ENCODE peak calls at places on chromosome 18, in ten cellular contexts. One of them, this sample, is unnamed.

GRCh38 chr18:49135871-49136270 is 185.1 kb upstream of the SMAD7 start:
- DNase-seq in iPS-NIHi11: peak
- DNase-seq in GM23248: peak
- DNase-seq in choroid plexus epithelial cell: peak
- DNase-seq in SHP77: no peak
- DNase-seq in mesenchymal stem cell: peak
- DNase-seq in midbrain: peak
- DNase-seq in AG10803: peak
- DNase-seq in stimulated activated naive CD4-positive, alpha-beta T cell: no peak
- DNase-seq in CD4-positive, CD25-positive, alpha-beta regulatory T cell: no peak
- DNase-seq in this sample: peak

GRCh38 chr18:12776821-12777471 is 74.1 kb downstream of the PSMG2 start:
- DNase-seq in iPS-NIHi11: no peak
- DNase-seq in GM23248: peak
- DNase-seq in choroid plexus epithelial cell: no peak
- DNase-seq in SHP77: no peak
- DNase-seq in mesenchymal stem cell: no peak
- DNase-seq in midbrain: no peak
- DNase-seq in AG10803: no peak
- DNase-seq in stimulated activated naive CD4-positive, alpha-beta T cell: no peak
- DNase-seq in CD4-positive, CD25-positive, alpha-beta regulatory T cell: no peak
- DNase-seq in this sample: no peak

GRCh38 chr18:55265916-55266488 is 306.7 kb upstream of the CCDC68 start:
- DNase-seq in iPS-NIHi11: no peak
- DNase-seq in GM23248: peak
- DNase-seq in choroid plexus epithelial cell: peak
- DNase-seq in SHP77: no peak
- DNase-seq in mesenchymal stem cell: peak
- DNase-seq in midbrain: no peak
- DNase-seq in AG10803: no peak
- DNase-seq in stimulated activated naive CD4-positive, alpha-beta T cell: no peak
- DNase-seq in CD4-positive, CD25-positive, alpha-beta regulatory T cell: no peak
- DNase-seq in this sample: no peak

GRCh38 chr18:72056171-72056570 is 488.0 kb downstream of the CBLN2 start:
- DNase-seq in iPS-NIHi11: no peak
- DNase-seq in GM23248: no peak
- DNase-seq in choroid plexus epithelial cell: no peak
- DNase-seq in SHP77: peak
- DNase-seq in mesenchymal stem cell: no peak
- DNase-seq in midbrain: no peak
- DNase-seq in AG10803: no peak
- DNase-seq in stimulated activated naive CD4-positive, alpha-beta T cell: no peak
- DNase-seq in CD4-positive, CD25-positive, alpha-beta regulatory T cell: no peak
- DNase-seq in this sample: no peak

GRCh38 chr18:45993441-45993840 is 26.3 kb upstream of the EPG5 start:
- DNase-seq in iPS-NIHi11: no peak
- DNase-seq in GM23248: peak
- DNase-seq in choroid plexus epithelial cell: peak
- DNase-seq in SHP77: no peak
- DNase-seq in mesenchymal stem cell: peak
- DNase-seq in midbrain: no peak
- DNase-seq in AG10803: peak
- DNase-seq in stimulated activated naive CD4-positive, alpha-beta T cell: no peak
- DNase-seq in CD4-positive, CD25-positive, alpha-beta regulatory T cell: no peak
- DNase-seq in this sample: no peak

GRCh38 chr18:48708807-48709206 is 170.0 kb downstream of the CTIF start:
- DNase-seq in iPS-NIHi11: no peak
- DNase-seq in GM23248: no peak
- DNase-seq in choroid plexus epithelial cell: no peak
- DNase-seq in SHP77: no peak
- DNase-seq in mesenchymal stem cell: no peak
- DNase-seq in midbrain: no peak
- DNase-seq in AG10803: no peak
- DNase-seq in stimulated activated naive CD4-positive, alpha-beta T cell: no peak
- DNase-seq in CD4-positive, CD25-positive, alpha-beta regulatory T cell: no peak
- DNase-seq in this sample: no peak

GRCh38 chr18:10381951-10382350 is 72.5 kb upstream of the APCDD1 start:
- DNase-seq in iPS-NIHi11: no peak
- DNase-seq in GM23248: peak
- DNase-seq in choroid plexus epithelial cell: no peak
- DNase-seq in SHP77: no peak
- DNase-seq in mesenchymal stem cell: peak
- DNase-seq in midbrain: no peak
- DNase-seq in AG10803: no peak
- DNase-seq in stimulated activated naive CD4-positive, alpha-beta T cell: no peak
- DNase-seq in CD4-positive, CD25-positive, alpha-beta regulatory T cell: no peak
- DNase-seq in this sample: no peak

GRCh38 chr18:36299010-36299409 is 1.5 kb downstream of the FHOD3 start:
- DNase-seq in iPS-NIHi11: no peak
- DNase-seq in GM23248: no peak
- DNase-seq in choroid plexus epithelial cell: no peak
- DNase-seq in SHP77: no peak
- DNase-seq in mesenchymal stem cell: no peak
- DNase-seq in midbrain: no peak
- DNase-seq in AG10803: no peak
- DNase-seq in stimulated activated naive CD4-positive, alpha-beta T cell: no peak
- DNase-seq in CD4-positive, CD25-positive, alpha-beta regulatory T cell: no peak
- DNase-seq in this sample: no peak

This sample was measured in Jurkat, Clone E6-1.